ENCODE peak calls at places on chromosomes 4 and X, in nine cellular contexts. W, B, M, H, T, X, E, J and O are unnamed samples.

GRCh38 chr4:98209111-98209510 is 52.1 kb upstream of the RAP1GDS1 start:
- DNase-seq in W (no peak), B (no peak), M (no peak), H (no peak), T (no peak), X (no peak), E (no peak), J (no peak), O (no peak)

GRCh38 chr4:54800831-54801530 is 143.2 kb downstream of the KIT start:
- DNase-seq in W (no peak), B (no peak), M (no peak), H (no peak), T (no peak), X (no peak), E (no peak), J (no peak), O (no peak)

GRCh38 chrX:21837056-21837455 is 2.4 kb upstream of the MBTPS2 start:
- DNase-seq in W (no peak), B (no peak), M (no peak), H (no peak), T (no peak), X (no peak), E (no peak), J (no peak), O (no peak)

GRCh38 chr4:40552536-40552935 is 77.1 kb downstream of the RBM47 start:
- DNase-seq in W (no peak), B (no peak), M (no peak), H (no peak), T (no peak), X (no peak), E (no peak), J (no peak), O (no peak)

GRCh38 chr4:79181190-79181589 is 144.7 kb downstream of the NAA11 start:
- DNase-seq in W (no peak), B (no peak), M (no peak), H (no peak), T (no peak), X (no peak), E (no peak), J (no peak), O (no peak)

GRCh38 chr4:152348670-152349069 is 187.2 kb downstream of the FBXW7 start:
- DNase-seq in W (no peak), B (no peak), M (no peak), H (no peak), T (peak), X (no peak), E (no peak), J (no peak), O (no peak)

GRCh38 chrX:150365953-150366911 is 3.1 kb downstream of the MAMLD1 start:
- DNase-seq in W (no peak), B (peak), M (no peak), H (peak), T (peak), X (no peak), E (peak), J (no peak), O (no peak)

GRCh38 chr4:77031544-77031943 is 44.2 kb downstream of the CCNI start:
- DNase-seq in W (no peak), B (no peak), M (no peak), H (no peak), T (no peak), X (no peak), E (no peak), J (no peak), O (no peak)

GRCh38 chr4:91220315-91220714 is 1083.5 kb upstream of the GRID2 start:
- DNase-seq in W (no peak), B (no peak), M (no peak), H (no peak), T (no peak), X (no peak), E (no peak), J (no peak), O (no peak)

GRCh38 chrX:47232197-47232802 is 509 bp upstream of the USP11 start:
- DNase-seq in W (no peak), B (no peak), M (no peak), H (no peak), T (peak), X (no peak), E (no peak), J (no peak), O (no peak)

GRCh38 chrX:107712231-107713204 is 63.1 kb downstream of the TSC22D3 start:
- DNase-seq in W (no peak), B (peak), M (no peak), H (peak), T (peak), X (no peak), E (no peak), J (no peak), O (no peak)

GRCh38 chr4:75745192-75745591 is 20.8 kb downstream of the USO1 start:
- DNase-seq in W (no peak), B (no peak), M (no peak), H (peak), T (peak), X (no peak), E (no peak), J (no peak), O (no peak)

GRCh38 chrX:119693032-119693995 is at the start of gene SEPTIN6:
- DNase-seq in W (peak), B (peak), M (peak), H (peak), T (peak), X (peak), E (peak), J (peak), O (peak)

GRCh38 chrX:150907474-150907873 is 9.0 kb upstream of the CD99L2 start:
- DNase-seq in W (no peak), B (no peak), M (no peak), H (no peak), T (no peak), X (no peak), E (peak), J (no peak), O (no peak)

GRCh38 chr4:154719087-154719486 is 24.7 kb upstream of the LRAT start:
- DNase-seq in W (no peak), B (no peak), M (no peak), H (peak), T (peak), X (no peak), E (no peak), J (no peak), O (no peak)

GRCh38 chrX:17634542-17635207 is 102.6 kb upstream of the SCML1 start:
- DNase-seq in W (no peak), B (no peak), M (no peak), H (no peak), T (no peak), X (no peak), E (no peak), J (no peak), O (no peak)

GRCh38 chr4:163673848-163674702 is 179.6 kb downstream of the TMA16 start:
- DNase-seq in W (no peak), B (no peak), M (no peak), H (no peak), T (no peak), X (peak), E (no peak), J (no peak), O (no peak)

GRCh38 chr4:163680390-163681098 is 186.1 kb downstream of the TMA16 start:
- DNase-seq in W (no peak), B (no peak), M (no peak), H (no peak), T (no peak), X (no peak), E (no peak), J (no peak), O (no peak)

GRCh38 chr4:163681208-163681821 is 186.8 kb downstream of the TMA16 start:
- DNase-seq in W (no peak), B (no peak), M (no peak), H (no peak), T (no peak), X (peak), E (no peak), J (no peak), O (no peak)

GRCh38 chr4:163679189-163679588 is 184.7 kb downstream of the TMA16 start:
- DNase-seq in W (no peak), B (no peak), M (no peak), H (no peak), T (no peak), X (peak), E (no peak), J (no peak), O (no peak)
- TF ChIP-seq CTCF in W (no peak), B (no peak), M (no peak), H (no peak), T (peak), X (peak), E (no peak), J (no peak), O (peak)

GRCh38 chr4:66014146-66014765 is 344.0 kb upstream of the EPHA5 start:
- DNase-seq in W (no peak), B (no peak), M (no peak), H (no peak), T (no peak), X (no peak), E (no peak), J (no peak), O (peak)
- TF ChIP-seq CTCF in W (no peak), B (no peak), M (no peak), H (no peak), T (no peak), X (no peak), E (no peak), J (no peak), O (no peak)

DNA sequence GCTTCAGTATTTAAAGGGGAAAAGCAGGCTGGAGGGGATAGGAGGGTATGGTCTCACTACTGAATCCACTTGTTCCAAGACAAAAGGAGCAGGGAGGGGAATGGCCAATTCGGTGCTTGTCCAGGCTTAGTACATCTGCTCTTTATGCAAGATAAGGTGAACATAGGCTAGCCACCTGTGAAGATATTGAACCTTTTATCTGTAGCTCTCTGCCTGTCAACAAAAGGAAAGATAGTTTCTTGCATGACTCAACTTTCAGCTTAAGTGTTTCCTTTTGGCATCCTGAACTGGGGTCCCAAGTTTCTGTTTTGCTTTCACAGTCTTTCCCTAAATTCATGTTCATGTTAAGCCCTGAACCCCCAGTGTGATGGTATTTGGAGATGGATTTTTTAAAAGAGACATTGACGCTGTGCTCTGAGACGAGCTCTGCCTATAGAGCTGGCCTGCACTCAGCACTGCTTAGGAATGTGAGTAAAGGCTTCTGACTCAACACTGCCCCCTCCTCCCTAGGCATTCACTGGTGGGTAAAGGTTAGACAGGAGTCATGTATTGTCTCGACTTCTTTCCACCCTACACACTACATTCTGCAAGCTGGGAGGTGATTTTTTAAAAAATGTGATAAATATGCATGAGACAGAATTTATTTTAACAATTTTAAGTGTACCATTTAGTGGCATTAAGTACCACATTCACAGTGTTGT is 28.2 kb downstream of the FAM149A start:
- DNase-seq in W (no peak), B (no peak), M (no peak), H (peak), T (peak), X (no peak), E (no peak), J (no peak), O (no peak)
- TF ChIP-seq CTCF in W (peak), B (no peak), M (no peak), H (peak), T (peak), X (peak), E (no peak), J (no peak), O (peak)

DNA sequence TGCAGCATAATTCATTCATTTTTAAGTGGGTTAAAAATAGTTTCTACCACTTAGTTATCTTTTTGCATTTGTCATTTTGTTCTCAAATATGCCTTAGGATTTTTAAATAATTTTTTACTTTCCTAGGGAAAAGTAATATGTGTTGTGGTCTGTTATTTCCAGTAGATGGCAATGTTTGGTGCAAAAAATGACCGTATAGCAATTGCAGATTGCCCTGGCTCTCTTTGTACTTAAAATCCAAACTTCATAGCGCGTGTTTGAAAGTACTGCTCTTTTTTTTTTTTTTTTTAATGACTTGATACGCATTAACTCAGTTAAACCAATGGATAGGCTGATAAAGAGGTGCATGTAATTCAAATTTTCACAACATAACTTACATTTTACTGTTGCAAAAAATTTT is 74.4 kb upstream of the RBMX start:
- DNase-seq in W (no peak), B (no peak), M (no peak), H (peak), T (peak), X (no peak), E (no peak), J (no peak), O (no peak)
- TF ChIP-seq CTCF in W (peak), B (no peak), M (peak), H (peak), T (peak), X (no peak), E (peak), J (no peak), O (peak)

GRCh38 chrX:70774223-70774622 is 134.3 kb downstream of the TEX11 start:
- DNase-seq in W (no peak), B (no peak), M (no peak), H (no peak), T (no peak), X (no peak), E (no peak), J (no peak), O (no peak)

DNA sequence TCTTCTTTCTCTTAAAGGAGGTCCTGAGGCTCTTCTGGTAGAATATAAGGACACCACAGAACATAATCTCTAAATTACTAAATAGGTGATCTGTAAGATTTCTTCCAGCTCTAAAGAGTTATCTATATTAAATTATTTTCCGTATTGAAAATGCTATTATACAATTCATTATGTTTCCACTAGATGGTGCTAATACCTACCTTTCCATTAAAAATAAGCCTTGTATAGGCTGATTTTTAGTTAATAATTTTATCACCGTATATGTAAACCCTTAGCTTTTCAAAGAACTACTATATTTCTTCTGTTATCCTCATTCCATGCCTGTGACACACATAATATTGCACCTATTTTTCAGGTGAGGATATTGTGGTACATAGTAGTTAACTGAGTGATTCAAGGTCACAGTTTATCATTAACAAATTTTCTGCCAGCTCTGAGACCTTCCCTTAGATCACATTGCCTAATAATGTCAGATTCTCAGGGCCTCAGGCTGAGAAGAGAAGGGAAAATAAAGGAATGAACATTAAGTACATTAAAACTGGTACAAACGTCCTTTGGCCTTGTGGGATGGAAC is 138.8 kb downstream of the TEX11 start:
- DNase-seq in W (no peak), B (no peak), M (no peak), H (no peak), T (no peak), X (no peak), E (no peak), J (no peak), O (no peak)
- TF ChIP-seq CTCF in W (peak), B (peak), M (peak), H (peak), T (peak), X (no peak), E (peak), J (no peak), O (peak)